ENCODE peak calls at places on chromosomes 16 and 17, in seven cellular contexts. T, M, F, D, J, I and B are unnamed samples.
A peak's percentile ranks its signal among the peaks of the same experiment; 100 is the strongest.

GRCh38 chr16:24635900-24636610 is 93.4 kb upstream of the TNRC6A start:
- DNase-seq in J (peak; percentile 91), D (no peak), T (peak; percentile 95), M (peak; percentile 20), F (peak; percentile 78), I (no peak), B (peak; percentile 74)

GRCh38 chr17:8421571-8421970 is 14.1 kb upstream of the NDEL1 start:
- DNase-seq in J (no peak), T (peak; percentile 52), F (no peak), D (no peak), I (no peak), M (no peak), B (no peak)

GRCh38 chr16:75099738-75100615 is 16.6 kb downstream of the LDHD start:
- DNase-seq in D (no peak), F (no peak), M (no peak), J (no peak), T (no peak), I (no peak), B (no peak)

GRCh38 chr16:67907397-67907796 is 14.3 kb downstream of the PSKH1 start:
- DNase-seq in I (no peak), D (no peak), T (no peak), F (no peak), J (no peak), M (no peak), B (no peak)

GRCh38 chr16:72848045-72848410 is 199.9 kb downstream of the ZFHX3 start:
- DNase-seq in D (peak; percentile 10), I (no peak), F (peak; percentile 83), M (peak; percentile 7), J (no peak), T (no peak), B (no peak)

GRCh38 chr16:73473713-73474112 is 425.8 kb upstream of the ZFHX3 start:
- DNase-seq in D (no peak), T (no peak), M (no peak), J (no peak), F (no peak), I (no peak), B (no peak)

GRCh38 chr16:54287758-54288591 is 1.4 kb upstream of the IRX3 start:
- DNase-seq in F (no peak), I (no peak), D (no peak), T (peak; percentile 9), J (no peak), M (no peak), B (no peak)

GRCh38 chr17:29617125-29617480 is 5.6 kb downstream of the CORO6 start:
- DNase-seq in T (peak; percentile 65), F (peak; percentile 87), M (peak; percentile 78), I (peak; percentile 82), J (peak; percentile 38), D (peak; percentile 57), B (peak; percentile 75)

GRCh38 chr17:49210158-49211029 is at the start of the genes ABI3 and GNGT2:
- DNase-seq in D (no peak), I (peak; percentile 79), T (peak; percentile 32), J (peak; percentile 55), F (no peak), M (no peak), B (peak; percentile 77)

GRCh38 chr17:38748329-38749221 is at the start of gene PCGF2:
- DNase-seq in J (peak; percentile 89), I (no peak), M (peak; percentile 96), F (peak; percentile 94), T (peak; percentile 90), D (peak; percentile 82), B (peak; percentile 87)

GRCh38 chr16:71635632-71636031 is 9.6 kb downstream of the MARVELD3 start:
- DNase-seq in M (no peak), D (no peak), F (no peak), T (no peak), I (no peak), J (no peak), B (no peak)

GRCh38 chr16:82630688-82631087 is 3.9 kb downstream of the CDH13 start:
- DNase-seq in J (peak; percentile 60), I (no peak), T (peak; percentile 57), M (no peak), D (no peak), F (no peak), B (no peak)

GRCh38 chr17:63029520-63029919 is 63.5 kb downstream of the TANC2 start:
- DNase-seq in T (peak; percentile 75), J (peak; percentile 72), F (no peak), M (no peak), I (no peak), D (no peak), B (peak; percentile 16)

GRCh38 chr16:80274576-80275191 is 266.1 kb upstream of the DYNLRB2 start:
- DNase-seq in F (no peak), D (no peak), J (peak; percentile 81), M (no peak), I (no peak), T (peak; percentile 51), B (no peak)